ENCODE peak calls at places on chromosome 1, in six cellular contexts. Q, V, F, M, I and X are unnamed samples.

GRCh38 chr1:169601096-169601881 is 15.0 kb upstream of the F5 start:
- DNase-seq in Q (peak; percentile 37), V (no peak), F (peak; percentile 20), M (no peak), I (peak; percentile 25), X (no peak)

GRCh38 chr1:73930293-73930692 is 267.7 kb downstream of the LRRIQ3 start:
- DNase-seq in Q (no peak), V (no peak), F (no peak), M (no peak), I (no peak), X (no peak)

GRCh38 chr1:155858805-155859233 is 548 bp upstream of the SYT11 start:
- DNase-seq in Q (peak; percentile 1), V (no peak), F (no peak), M (peak; percentile 37), I (no peak), X (no peak)

GRCh38 chr1:156368889-156369684 is at the start of gene RHBG:
- DNase-seq in Q (no peak), V (peak; percentile 84), F (peak; percentile 78), M (peak; percentile 60), I (peak; percentile 25), X (no peak)

GRCh38 chr1:231213831-231214573 is 27.0 kb upstream of the GNPAT start:
- DNase-seq in Q (no peak), V (no peak), F (no peak), M (no peak), I (no peak), X (no peak)

GRCh38 chr1:2274231-2274967 is 46.3 kb downstream of the SKI start:
- DNase-seq in Q (no peak), V (no peak), F (no peak), M (no peak), I (no peak), X (no peak)

GRCh38 chr1:100699744-100700143 is 19.8 kb upstream of the VCAM1 start:
- DNase-seq in Q (no peak), V (no peak), F (no peak), M (no peak), I (peak; percentile 62), X (no peak)

GRCh38 chr1:151841141-151841540 is 1.5 kb upstream of the C2CD4D start:
- DNase-seq in Q (no peak), V (no peak), F (no peak), M (no peak), I (peak; percentile 85), X (no peak)

GRCh38 chr1:153648000-153648643 is 10.4 kb upstream of the SNAPIN start:
- DNase-seq in Q (no peak), V (no peak), F (no peak), M (no peak), I (no peak), X (no peak)

GRCh38 chr1:209456878-209457277 is 126.6 kb upstream of the CAMK1G start:
- DNase-seq in Q (no peak), V (no peak), F (no peak), M (no peak), I (peak; percentile 31), X (no peak)

GRCh38 chr1:56285554-56286402 is 293.6 kb downstream of the PLPP3 start:
- DNase-seq in Q (no peak), V (no peak), F (no peak), M (no peak), I (peak; percentile 52), X (no peak)

GRCh38 chr1:162840256-162840839 is 20.6 kb downstream of the CCDC190 start:
- DNase-seq in Q (no peak), V (no peak), F (no peak), M (no peak), I (no peak), X (no peak)

GRCh38 chr1:92784051-92784638 is 763 bp downstream of the EVI5 start:
- DNase-seq in Q (peak; percentile 20), V (peak; percentile 31), F (peak; percentile 43), M (peak; percentile 59), I (peak; percentile 80), X (peak; percentile 72)

DNA sequence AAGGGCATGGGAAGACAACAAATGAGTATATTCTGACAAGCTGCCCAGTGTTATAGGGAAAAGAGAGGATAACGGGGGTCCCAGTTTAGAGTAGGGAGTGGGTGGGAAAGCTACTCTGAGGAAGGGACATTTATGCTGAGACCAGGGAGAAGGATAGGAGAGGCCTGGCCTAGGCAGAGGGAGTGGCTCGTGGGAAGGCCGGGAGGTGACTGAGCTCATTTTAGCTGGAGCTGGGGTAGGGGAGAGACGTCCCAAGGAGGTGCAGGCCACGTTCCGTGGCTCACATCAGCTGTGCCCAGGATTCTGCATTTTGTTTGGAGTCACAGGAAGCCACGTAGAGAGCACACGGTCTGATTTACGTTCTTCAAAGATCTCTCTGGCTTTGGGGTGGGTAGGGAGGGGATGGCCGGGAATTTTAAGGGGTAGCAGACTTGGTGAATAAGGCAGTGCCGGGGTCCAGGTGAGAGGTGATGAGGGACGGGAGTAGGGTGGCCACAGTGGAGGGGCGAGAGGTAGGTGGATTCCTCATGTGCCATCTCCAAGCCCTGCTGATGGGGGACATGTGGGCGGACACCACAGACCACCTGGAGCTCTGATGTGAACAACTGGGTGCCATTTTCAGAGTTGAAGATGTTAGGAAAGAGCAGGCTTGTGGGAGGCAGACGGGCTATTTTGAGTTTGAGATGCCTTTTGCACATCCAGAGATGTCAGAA is 4.7 kb downstream of the TINAGL1 start:
- DNase-seq in Q (no peak), V (no peak), F (no peak), M (no peak), I (no peak), X (no peak)
- H3K4me1 ChIP-seq in Q (peaks cover 5% of the 10 kb centered on the region), V (peaks cover 54% of the 10 kb centered on the region), F (peaks cover 6% of the 10 kb centered on the region), M (peaks cover 10% of the 10 kb centered on the region), I (peaks cover 28% of the 10 kb centered on the region), X (peaks cover 34% of the 10 kb centered on the region)

GRCh38 chr1:13700521-13701273 is 709 bp downstream of the PRDM2 start:
- DNase-seq in Q (peak; percentile 67), V (peak; percentile 45), F (peak; percentile 62), M (peak; percentile 54), I (peak; percentile 34), X (peak; percentile 68)

GRCh38 chr1:13699936-13700520 is at the start of gene PRDM2:
- DNase-seq in Q (peak; percentile 73), V (peak; percentile 52), F (peak; percentile 74), M (peak; percentile 37), I (peak; percentile 44), X (peak; percentile 78)

GRCh38 chr1:13697738-13698137 is 2.2 kb upstream of the PRDM2 start:
- DNase-seq in Q (no peak), V (no peak), F (no peak), M (no peak), I (no peak), X (no peak)

GRCh38 chr1:13701274-13701650 is 1.3 kb downstream of the PRDM2 start:
- DNase-seq in Q (peak; percentile 42), V (no peak), F (no peak), M (no peak), I (no peak), X (no peak)

DNA sequence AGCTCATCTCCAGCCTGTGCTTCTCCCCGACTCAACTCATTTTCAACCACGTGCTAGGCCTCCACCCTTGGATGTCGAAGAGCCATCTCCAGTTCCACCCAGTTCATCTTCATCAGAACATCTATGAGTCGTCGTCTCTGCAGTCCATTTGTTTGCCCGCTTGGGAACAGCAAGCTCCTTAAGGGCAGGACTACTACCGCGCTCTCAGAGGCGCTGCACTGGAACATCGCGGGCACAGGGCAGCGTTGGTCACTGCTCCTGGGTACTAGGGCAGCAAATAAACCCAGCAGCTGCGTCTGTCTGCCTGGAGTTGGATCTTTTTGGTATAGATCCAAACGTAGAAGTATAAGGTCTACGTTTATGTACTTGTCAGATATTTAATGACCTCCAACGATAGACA is 478 bp upstream of the PRDM2 start:
- DNase-seq in Q (no peak), V (no peak), F (no peak), M (peak; percentile 15), I (peak; percentile 21), X (no peak)
- H3K27ac ChIP-seq in Q (peak overlapping the region; percentile 99), V (peak overlapping the region; percentile 92), F (no peak overlapping the region), M (peak overlapping the region; percentile 98), I (peak overlapping the region; percentile 71), X (peak overlapping the region; percentile 98)

GRCh38 chr1:26290416-26291261 is 10.8 kb downstream of the SH3BGRL3 start:
- DNase-seq in Q (no peak), V (no peak), F (no peak), M (no peak), I (no peak), X (no peak)
- H3K4me1 ChIP-seq in Q (peaks cover 73% of the 10 kb centered on the region), V (peaks cover 12% of the 10 kb centered on the region), F (peaks cover 22% of the 10 kb centered on the region), M (no peaks in the 10 kb centered on the region), I (peaks cover 10% of the 10 kb centered on the region), X (no peaks in the 10 kb centered on the region)

DNA sequence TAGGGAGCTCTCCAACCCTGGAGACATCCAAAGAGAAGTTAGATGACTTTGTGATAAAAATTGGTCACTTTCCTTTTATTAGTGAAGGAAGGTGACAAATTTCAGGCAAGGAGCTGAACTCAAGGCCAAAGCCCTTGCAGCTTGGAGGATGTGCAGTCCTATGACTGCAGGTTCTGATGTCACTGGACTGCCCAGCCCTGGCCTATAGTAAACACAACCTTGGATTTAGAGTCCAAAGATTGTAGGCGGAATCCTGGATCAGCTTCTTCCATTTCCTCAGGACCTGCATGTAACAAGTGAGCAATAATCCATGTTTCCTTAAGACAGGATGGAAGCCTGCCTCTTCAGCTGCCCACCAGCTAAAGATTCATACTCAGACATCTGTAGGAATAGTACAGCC is 169.3 kb upstream of the ZC3H12A start:
- DNase-seq in Q (no peak), V (no peak), F (no peak), M (no peak), I (no peak), X (no peak)
- H3K27ac ChIP-seq in Q (no peak overlapping the region), V (no peak overlapping the region), F (no peak overlapping the region), M (no peak overlapping the region), I (no peak overlapping the region), X (no peak overlapping the region)

DNA sequence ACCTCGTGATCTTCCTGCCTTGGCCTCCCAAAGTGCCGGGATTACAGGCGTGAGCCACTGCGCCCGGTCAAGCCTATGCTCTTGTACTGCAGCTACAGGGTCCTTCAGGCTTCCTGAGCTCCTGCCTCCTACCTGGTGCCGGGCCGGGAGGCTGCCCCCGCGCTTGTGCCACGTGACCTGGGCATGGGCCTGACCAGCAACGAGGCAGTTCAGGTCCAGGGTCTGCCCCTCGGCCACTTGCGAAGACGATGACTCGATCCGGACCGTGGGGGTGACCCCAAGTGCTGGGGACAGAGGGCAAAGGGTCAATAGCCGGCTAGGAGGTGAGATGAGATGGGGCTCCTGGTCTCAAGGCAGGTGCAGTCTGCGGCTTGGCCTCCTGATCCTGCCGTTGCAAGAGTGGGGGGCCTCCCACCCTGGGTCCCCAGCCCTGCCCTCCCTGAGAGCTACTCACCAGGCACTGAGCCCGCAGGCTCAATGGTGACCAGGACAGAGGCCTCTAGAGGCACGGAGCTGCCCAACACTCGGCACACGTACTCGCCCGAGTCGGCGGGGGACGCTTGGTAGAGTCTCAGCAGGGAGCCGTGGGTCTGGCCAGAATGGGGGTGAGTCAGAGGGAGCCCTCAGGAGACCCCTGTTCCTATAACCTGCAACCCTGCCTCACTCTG is 38.0 kb downstream of the LDLRAD2 start:
- DNase-seq in Q (no peak), V (no peak), F (no peak), M (no peak), I (no peak), X (no peak)
- H3K4me1 ChIP-seq in Q (no peaks in the 10 kb centered on the region), V (no peaks in the 10 kb centered on the region), F (no peaks in the 10 kb centered on the region), M (no peaks in the 10 kb centered on the region), I (no peaks in the 10 kb centered on the region), X (no peaks in the 10 kb centered on the region)